ENCODE peak calls at places on chromosomes 6 and 20, in seven cellular contexts. One of them, this sample, is unnamed.
A peak's percentile ranks its signal among the peaks of the same experiment; 100 is the strongest.

GRCh38 chr6:44569931-44570385 is 182.5 kb downstream of the CDC5L start:
- DNase-seq in NCI-H1417 treated with DMSO at 0.1 percent for 48 hours: no peak
- DNase-seq in activated CD4-positive, alpha-beta T cell treated with anti-CD3 and anti-CD28 coated beads, Interleukin-2, amount 50 U/mL, for 1 hour: no peak
- DNase-seq in epithelial cell of esophagus: no peak
- DNase-seq in AG10803: peak; percentile 87
- DNase-seq in astrocyte of the spinal cord: peak; percentile 61
- DNase-seq in hypothalamus: peak; percentile 36
- DNase-seq in this sample: no peak

GRCh38 chr20:35447082-35447789 is 8.2 kb upstream of the CEP250 start:
- DNase-seq in NCI-H1417 treated with DMSO at 0.1 percent for 48 hours: peak; percentile 48
- DNase-seq in activated CD4-positive, alpha-beta T cell treated with anti-CD3 and anti-CD28 coated beads, Interleukin-2, amount 50 U/mL, for 1 hour: peak; percentile 89
- DNase-seq in epithelial cell of esophagus: peak; percentile 80
- DNase-seq in AG10803: peak; percentile 72
- DNase-seq in astrocyte of the spinal cord: peak; percentile 82
- DNase-seq in hypothalamus: peak; percentile 66
- DNase-seq in this sample: no peak

GRCh38 chr6:111427341-111428116 is 55.5 kb downstream of the REV3L start:
- DNase-seq in NCI-H1417 treated with DMSO at 0.1 percent for 48 hours: no peak
- DNase-seq in activated CD4-positive, alpha-beta T cell treated with anti-CD3 and anti-CD28 coated beads, Interleukin-2, amount 50 U/mL, for 1 hour: no peak
- DNase-seq in epithelial cell of esophagus: peak; percentile 82
- DNase-seq in AG10803: peak; percentile 86
- DNase-seq in astrocyte of the spinal cord: peak; percentile 86
- DNase-seq in hypothalamus: no peak
- DNase-seq in this sample: no peak

GRCh38 chr20:1569417-1569861 is 11.9 kb upstream of the SIRPD start:
- DNase-seq in NCI-H1417 treated with DMSO at 0.1 percent for 48 hours: no peak
- DNase-seq in activated CD4-positive, alpha-beta T cell treated with anti-CD3 and anti-CD28 coated beads, Interleukin-2, amount 50 U/mL, for 1 hour: no peak
- DNase-seq in epithelial cell of esophagus: peak; percentile 97
- DNase-seq in AG10803: peak; percentile 9
- DNase-seq in astrocyte of the spinal cord: no peak
- DNase-seq in hypothalamus: no peak
- DNase-seq in this sample: no peak

GRCh38 chr6:5249451-5250122 is 11.2 kb downstream of the LYRM4 start:
- DNase-seq in NCI-H1417 treated with DMSO at 0.1 percent for 48 hours: no peak
- DNase-seq in activated CD4-positive, alpha-beta T cell treated with anti-CD3 and anti-CD28 coated beads, Interleukin-2, amount 50 U/mL, for 1 hour: no peak
- DNase-seq in epithelial cell of esophagus: peak; percentile 78
- DNase-seq in AG10803: no peak
- DNase-seq in astrocyte of the spinal cord: no peak
- DNase-seq in hypothalamus: no peak
- DNase-seq in this sample: no peak

GRCh38 chr6:46376562-46376969 is 114.7 kb downstream of the RCAN2 start:
- DNase-seq in NCI-H1417 treated with DMSO at 0.1 percent for 48 hours: no peak
- DNase-seq in activated CD4-positive, alpha-beta T cell treated with anti-CD3 and anti-CD28 coated beads, Interleukin-2, amount 50 U/mL, for 1 hour: no peak
- DNase-seq in epithelial cell of esophagus: no peak
- DNase-seq in AG10803: no peak
- DNase-seq in astrocyte of the spinal cord: no peak
- DNase-seq in hypothalamus: no peak
- DNase-seq in this sample: no peak

GRCh38 chr20:19699132-19699971 is 58.7 kb upstream of the RIN2 start:
- DNase-seq in NCI-H1417 treated with DMSO at 0.1 percent for 48 hours: no peak
- DNase-seq in activated CD4-positive, alpha-beta T cell treated with anti-CD3 and anti-CD28 coated beads, Interleukin-2, amount 50 U/mL, for 1 hour: no peak
- DNase-seq in epithelial cell of esophagus: peak; percentile 53
- DNase-seq in AG10803: peak; percentile 77
- DNase-seq in astrocyte of the spinal cord: peak; percentile 75
- DNase-seq in hypothalamus: no peak
- DNase-seq in this sample: no peak

GRCh38 chr6:113120577-113121285 is 736.4 kb upstream of the MARCKS start:
- DNase-seq in NCI-H1417 treated with DMSO at 0.1 percent for 48 hours: no peak
- DNase-seq in activated CD4-positive, alpha-beta T cell treated with anti-CD3 and anti-CD28 coated beads, Interleukin-2, amount 50 U/mL, for 1 hour: no peak
- DNase-seq in epithelial cell of esophagus: peak; percentile 74
- DNase-seq in AG10803: peak; percentile 99
- DNase-seq in astrocyte of the spinal cord: peak; percentile 99
- DNase-seq in hypothalamus: no peak
- DNase-seq in this sample: no peak

GRCh38 chr6:169800668-169801395 is 49.4 kb downstream of the ERMARD start:
- DNase-seq in NCI-H1417 treated with DMSO at 0.1 percent for 48 hours: no peak
- DNase-seq in activated CD4-positive, alpha-beta T cell treated with anti-CD3 and anti-CD28 coated beads, Interleukin-2, amount 50 U/mL, for 1 hour: no peak
- DNase-seq in epithelial cell of esophagus: peak; percentile 60
- DNase-seq in AG10803: peak; percentile 71
- DNase-seq in astrocyte of the spinal cord: peak; percentile 52
- DNase-seq in hypothalamus: no peak
- DNase-seq in this sample: no peak

GRCh38 chr6:151063339-151063738 is 176.4 kb upstream of the AKAP12 start:
- DNase-seq in NCI-H1417 treated with DMSO at 0.1 percent for 48 hours: no peak
- DNase-seq in activated CD4-positive, alpha-beta T cell treated with anti-CD3 and anti-CD28 coated beads, Interleukin-2, amount 50 U/mL, for 1 hour: no peak
- DNase-seq in epithelial cell of esophagus: peak; percentile 39
- DNase-seq in AG10803: peak; percentile 78
- DNase-seq in astrocyte of the spinal cord: peak; percentile 84
- DNase-seq in hypothalamus: no peak
- DNase-seq in this sample: no peak

GRCh38 chr6:28643017-28643740 is 117.5 kb downstream of the GPX5 start:
- DNase-seq in NCI-H1417 treated with DMSO at 0.1 percent for 48 hours: no peak
- DNase-seq in activated CD4-positive, alpha-beta T cell treated with anti-CD3 and anti-CD28 coated beads, Interleukin-2, amount 50 U/mL, for 1 hour: no peak
- DNase-seq in epithelial cell of esophagus: peak; percentile 79
- DNase-seq in AG10803: peak; percentile 67
- DNase-seq in astrocyte of the spinal cord: peak; percentile 63
- DNase-seq in hypothalamus: no peak
- DNase-seq in this sample: no peak

GRCh38 chr6:120735641-120736040 is 598.6 kb downstream of the TBC1D32 start:
- DNase-seq in NCI-H1417 treated with DMSO at 0.1 percent for 48 hours: no peak
- DNase-seq in activated CD4-positive, alpha-beta T cell treated with anti-CD3 and anti-CD28 coated beads, Interleukin-2, amount 50 U/mL, for 1 hour: no peak
- DNase-seq in epithelial cell of esophagus: peak; percentile 85
- DNase-seq in AG10803: no peak
- DNase-seq in astrocyte of the spinal cord: peak; percentile 13
- DNase-seq in hypothalamus: no peak
- DNase-seq in this sample: no peak

GRCh38 chr6:4610256-4610655 is 165.9 kb upstream of the CDYL start:
- DNase-seq in NCI-H1417 treated with DMSO at 0.1 percent for 48 hours: no peak
- DNase-seq in activated CD4-positive, alpha-beta T cell treated with anti-CD3 and anti-CD28 coated beads, Interleukin-2, amount 50 U/mL, for 1 hour: no peak
- DNase-seq in epithelial cell of esophagus: no peak
- DNase-seq in AG10803: peak; percentile 95
- DNase-seq in astrocyte of the spinal cord: peak; percentile 84
- DNase-seq in hypothalamus: no peak
- DNase-seq in this sample: no peak

GRCh38 chr6:114277220-114277619 is 65.6 kb downstream of the HS3ST5 start:
- DNase-seq in NCI-H1417 treated with DMSO at 0.1 percent for 48 hours: no peak
- DNase-seq in activated CD4-positive, alpha-beta T cell treated with anti-CD3 and anti-CD28 coated beads, Interleukin-2, amount 50 U/mL, for 1 hour: no peak
- DNase-seq in epithelial cell of esophagus: no peak
- DNase-seq in AG10803: no peak
- DNase-seq in astrocyte of the spinal cord: no peak
- DNase-seq in hypothalamus: no peak
- DNase-seq in this sample: no peak

GRCh38 chr6:170208651-170209353 is 82.1 kb downstream of the DLL1 start:
- DNase-seq in NCI-H1417 treated with DMSO at 0.1 percent for 48 hours: no peak
- DNase-seq in activated CD4-positive, alpha-beta T cell treated with anti-CD3 and anti-CD28 coated beads, Interleukin-2, amount 50 U/mL, for 1 hour: no peak
- DNase-seq in epithelial cell of esophagus: no peak
- DNase-seq in AG10803: no peak
- DNase-seq in astrocyte of the spinal cord: no peak
- DNase-seq in hypothalamus: no peak
- DNase-seq in this sample: no peak

GRCh38 chr20:44540834-44541233 is 19.0 kb upstream of the SERINC3 start:
- DNase-seq in NCI-H1417 treated with DMSO at 0.1 percent for 48 hours: no peak
- DNase-seq in activated CD4-positive, alpha-beta T cell treated with anti-CD3 and anti-CD28 coated beads, Interleukin-2, amount 50 U/mL, for 1 hour: no peak
- DNase-seq in epithelial cell of esophagus: peak; percentile 71
- DNase-seq in AG10803: peak; percentile 50
- DNase-seq in astrocyte of the spinal cord: peak; percentile 44
- DNase-seq in hypothalamus: no peak
- DNase-seq in this sample: no peak

GRCh38 chr6:130069471-130069870 is 51.1 kb downstream of the L3MBTL3 start:
- DNase-seq in NCI-H1417 treated with DMSO at 0.1 percent for 48 hours: no peak
- DNase-seq in activated CD4-positive, alpha-beta T cell treated with anti-CD3 and anti-CD28 coated beads, Interleukin-2, amount 50 U/mL, for 1 hour: no peak
- DNase-seq in epithelial cell of esophagus: no peak
- DNase-seq in AG10803: no peak
- DNase-seq in astrocyte of the spinal cord: no peak
- DNase-seq in hypothalamus: no peak
- DNase-seq in this sample: no peak

GRCh38 chr6:4291453-4292403 is 156.4 kb upstream of the ECI2 start:
- DNase-seq in NCI-H1417 treated with DMSO at 0.1 percent for 48 hours: no peak
- DNase-seq in activated CD4-positive, alpha-beta T cell treated with anti-CD3 and anti-CD28 coated beads, Interleukin-2, amount 50 U/mL, for 1 hour: no peak
- DNase-seq in epithelial cell of esophagus: peak; percentile 35
- DNase-seq in AG10803: no peak
- DNase-seq in astrocyte of the spinal cord: peak; percentile 61
- DNase-seq in hypothalamus: no peak
- DNase-seq in this sample: no peak

GRCh38 chr6:142844065-142844755 is 100.8 kb downstream of the HIVEP2 start:
- DNase-seq in NCI-H1417 treated with DMSO at 0.1 percent for 48 hours: no peak
- DNase-seq in activated CD4-positive, alpha-beta T cell treated with anti-CD3 and anti-CD28 coated beads, Interleukin-2, amount 50 U/mL, for 1 hour: no peak
- DNase-seq in epithelial cell of esophagus: no peak
- DNase-seq in AG10803: peak; percentile 61
- DNase-seq in astrocyte of the spinal cord: peak; percentile 64
- DNase-seq in hypothalamus: no peak
- DNase-seq in this sample: no peak

GRCh38 chr6:97189767-97190166 is 93.2 kb downstream of the MMS22L start:
- DNase-seq in NCI-H1417 treated with DMSO at 0.1 percent for 48 hours: no peak
- DNase-seq in activated CD4-positive, alpha-beta T cell treated with anti-CD3 and anti-CD28 coated beads, Interleukin-2, amount 50 U/mL, for 1 hour: no peak
- DNase-seq in epithelial cell of esophagus: peak; percentile 17
- DNase-seq in AG10803: peak; percentile 66
- DNase-seq in astrocyte of the spinal cord: peak; percentile 58
- DNase-seq in hypothalamus: no peak
- DNase-seq in this sample: no peak

GRCh38 chr6:71125216-71125615 is 163.4 kb upstream of the OGFRL1 start:
- DNase-seq in NCI-H1417 treated with DMSO at 0.1 percent for 48 hours: no peak
- DNase-seq in activated CD4-positive, alpha-beta T cell treated with anti-CD3 and anti-CD28 coated beads, Interleukin-2, amount 50 U/mL, for 1 hour: no peak
- DNase-seq in epithelial cell of esophagus: no peak
- DNase-seq in AG10803: no peak
- DNase-seq in astrocyte of the spinal cord: no peak
- DNase-seq in hypothalamus: no peak
- DNase-seq in this sample: no peak

GRCh38 chr20:37071481-37071911 is 24.3 kb downstream of the RBL1 start:
- DNase-seq in NCI-H1417 treated with DMSO at 0.1 percent for 48 hours: no peak
- DNase-seq in activated CD4-positive, alpha-beta T cell treated with anti-CD3 and anti-CD28 coated beads, Interleukin-2, amount 50 U/mL, for 1 hour: peak; percentile 6
- DNase-seq in epithelial cell of esophagus: peak; percentile 91
- DNase-seq in AG10803: peak; percentile 16
- DNase-seq in astrocyte of the spinal cord: peak; percentile 39
- DNase-seq in hypothalamus: no peak
- DNase-seq in this sample: no peak

GRCh38 chr6:169420912-169421543 is 167.4 kb upstream of the THBS2 start:
- DNase-seq in NCI-H1417 treated with DMSO at 0.1 percent for 48 hours: no peak
- DNase-seq in activated CD4-positive, alpha-beta T cell treated with anti-CD3 and anti-CD28 coated beads, Interleukin-2, amount 50 U/mL, for 1 hour: no peak
- DNase-seq in epithelial cell of esophagus: peak; percentile 19
- DNase-seq in AG10803: no peak
- DNase-seq in astrocyte of the spinal cord: peak; percentile 46
- DNase-seq in hypothalamus: no peak
- DNase-seq in this sample: no peak

GRCh38 chr6:35148167-35148741 is 7.1 kb upstream of the TCP11 start:
- DNase-seq in NCI-H1417 treated with DMSO at 0.1 percent for 48 hours: no peak
- DNase-seq in activated CD4-positive, alpha-beta T cell treated with anti-CD3 and anti-CD28 coated beads, Interleukin-2, amount 50 U/mL, for 1 hour: no peak
- DNase-seq in epithelial cell of esophagus: peak; percentile 36
- DNase-seq in AG10803: peak; percentile 44
- DNase-seq in astrocyte of the spinal cord: peak; percentile 74
- DNase-seq in hypothalamus: no peak
- DNase-seq in this sample: no peak

GRCh38 chr20:10625641-10626040 is 48.2 kb downstream of the JAG1 start:
- DNase-seq in NCI-H1417 treated with DMSO at 0.1 percent for 48 hours: no peak
- DNase-seq in activated CD4-positive, alpha-beta T cell treated with anti-CD3 and anti-CD28 coated beads, Interleukin-2, amount 50 U/mL, for 1 hour: no peak
- DNase-seq in epithelial cell of esophagus: peak; percentile 60
- DNase-seq in AG10803: peak; percentile 71
- DNase-seq in astrocyte of the spinal cord: no peak
- DNase-seq in hypothalamus: no peak
- DNase-seq in this sample: no peak

GRCh38 chr6:125307964-125308615 is 6.3 kb upstream of the HDDC2 start:
- DNase-seq in NCI-H1417 treated with DMSO at 0.1 percent for 48 hours: no peak
- DNase-seq in activated CD4-positive, alpha-beta T cell treated with anti-CD3 and anti-CD28 coated beads, Interleukin-2, amount 50 U/mL, for 1 hour: no peak
- DNase-seq in epithelial cell of esophagus: no peak
- DNase-seq in AG10803: no peak
- DNase-seq in astrocyte of the spinal cord: no peak
- DNase-seq in hypothalamus: no peak
- DNase-seq in this sample: no peak

GRCh38 chr6:29641430-29642213 is 8.6 kb upstream of the GABBR1 start:
- DNase-seq in NCI-H1417 treated with DMSO at 0.1 percent for 48 hours: no peak
- DNase-seq in activated CD4-positive, alpha-beta T cell treated with anti-CD3 and anti-CD28 coated beads, Interleukin-2, amount 50 U/mL, for 1 hour: no peak
- DNase-seq in epithelial cell of esophagus: peak; percentile 42
- DNase-seq in AG10803: no peak
- DNase-seq in astrocyte of the spinal cord: no peak
- DNase-seq in hypothalamus: no peak
- DNase-seq in this sample: no peak

GRCh38 chr6:132814716-132815570 is 574 bp downstream of the RPS12 start:
- DNase-seq in NCI-H1417 treated with DMSO at 0.1 percent for 48 hours: no peak
- DNase-seq in activated CD4-positive, alpha-beta T cell treated with anti-CD3 and anti-CD28 coated beads, Interleukin-2, amount 50 U/mL, for 1 hour: no peak
- DNase-seq in epithelial cell of esophagus: peak; percentile 14
- DNase-seq in AG10803: no peak
- DNase-seq in astrocyte of the spinal cord: no peak
- DNase-seq in hypothalamus: no peak
- DNase-seq in this sample: no peak

GRCh38 chr6:17334265-17334664 is 53.1 kb downstream of the RBM24 start:
- DNase-seq in NCI-H1417 treated with DMSO at 0.1 percent for 48 hours: no peak
- DNase-seq in activated CD4-positive, alpha-beta T cell treated with anti-CD3 and anti-CD28 coated beads, Interleukin-2, amount 50 U/mL, for 1 hour: no peak
- DNase-seq in epithelial cell of esophagus: peak; percentile 40
- DNase-seq in AG10803: peak; percentile 52
- DNase-seq in astrocyte of the spinal cord: peak; percentile 3
- DNase-seq in hypothalamus: no peak
- DNase-seq in this sample: no peak

GRCh38 chr6:72811971-72812421 is 190.1 kb downstream of the KCNQ5 start:
- DNase-seq in NCI-H1417 treated with DMSO at 0.1 percent for 48 hours: no peak
- DNase-seq in activated CD4-positive, alpha-beta T cell treated with anti-CD3 and anti-CD28 coated beads, Interleukin-2, amount 50 U/mL, for 1 hour: no peak
- DNase-seq in epithelial cell of esophagus: peak; percentile 32
- DNase-seq in AG10803: no peak
- DNase-seq in astrocyte of the spinal cord: peak; percentile 34
- DNase-seq in hypothalamus: no peak
- DNase-seq in this sample: no peak

GRCh38 chr6:118580585-118581419 is 32.7 kb downstream of the PLN start:
- DNase-seq in NCI-H1417 treated with DMSO at 0.1 percent for 48 hours: no peak
- DNase-seq in activated CD4-positive, alpha-beta T cell treated with anti-CD3 and anti-CD28 coated beads, Interleukin-2, amount 50 U/mL, for 1 hour: no peak
- DNase-seq in epithelial cell of esophagus: peak; percentile 77
- DNase-seq in AG10803: peak; percentile 87
- DNase-seq in astrocyte of the spinal cord: peak; percentile 81
- DNase-seq in hypothalamus: peak; percentile 7
- DNase-seq in this sample: no peak

GRCh38 chr6:154499854-154500589 is 10.5 kb downstream of the CNKSR3 start:
- DNase-seq in NCI-H1417 treated with DMSO at 0.1 percent for 48 hours: no peak
- DNase-seq in activated CD4-positive, alpha-beta T cell treated with anti-CD3 and anti-CD28 coated beads, Interleukin-2, amount 50 U/mL, for 1 hour: no peak
- DNase-seq in epithelial cell of esophagus: no peak
- DNase-seq in AG10803: no peak
- DNase-seq in astrocyte of the spinal cord: no peak
- DNase-seq in hypothalamus: no peak
- DNase-seq in this sample: no peak